ENCODE peak calls at places on chromosome 4, in ten cellular contexts. N is DMS153; Y is NCI-H345; A is iPS-NIHi11; U is RWPE1; J is stimulated activated CD8-positive, alpha-beta memory T cell treated with anti-CD3 and anti-CD28 coated beads, Interleukin-15, amount 100 ng/mL, for 24 hours; G is activated CD8-positive, alpha-beta memory T cell treated with anti-CD3 and anti-CD28 coated beads, Interleukin-2, amount 10 ng/mL, durations not matched to agents 7 days and 5 days; V is effector memory CD8-positive, alpha-beta T cell; Z is T-helper 9 cell; L is ELF-1. B is an unnamed sample.

GRCh38 chr4:80184791-80185756 is 12.2 kb upstream of the PRDM8 start:
- DNase-seq in N (no peak), Z (no peak), J (no peak), Y (no peak), L (no peak), V (no peak), A (no peak), U (no peak), G (peak; percentile 66), B (no peak)

GRCh38 chr4:94491322-94491721 is 39.6 kb downstream of the PDLIM5 start:
- DNase-seq in Y (no peak), U (peak; percentile 44), G (no peak), L (no peak), N (no peak), J (no peak), A (no peak), V (no peak), Z (no peak), B (no peak)

GRCh38 chr4:150874386-150875226 is 140.5 kb downstream of the LRBA start:
- DNase-seq in L (no peak), G (no peak), J (no peak), Z (no peak), Y (no peak), V (no peak), N (no peak), U (no peak), A (no peak), B (peak; percentile 14)

GRCh38 chr4:160193787-160194186 is 1090.9 kb downstream of the RAPGEF2 start:
- DNase-seq in V (no peak), G (no peak), N (no peak), A (no peak), Z (no peak), L (no peak), Y (no peak), U (no peak), J (no peak), B (no peak)

GRCh38 chr4:80077639-80078038 is 4.6 kb upstream of the ANTXR2 start:
- DNase-seq in G (no peak), V (no peak), U (peak; percentile 63), L (no peak), N (no peak), Y (no peak), Z (no peak), J (no peak), A (no peak), B (no peak)

GRCh38 chr4:112270643-112271484 is 14.8 kb downstream of the TIFA start:
- DNase-seq in L (no peak), A (no peak), J (no peak), N (no peak), V (no peak), G (no peak), Z (no peak), U (no peak), Y (no peak), B (no peak)

GRCh38 chr4:140995058-140995457 is 138.2 kb downstream of the RNF150 start:
- DNase-seq in Z (no peak), J (no peak), A (no peak), G (no peak), U (no peak), Y (no peak), L (no peak), V (no peak), N (no peak), B (no peak)

GRCh38 chr4:17166954-17167353 is 268.5 kb upstream of the LDB2 start:
- DNase-seq in Y (no peak), J (no peak), L (no peak), A (no peak), N (no peak), G (no peak), U (no peak), Z (no peak), V (no peak), B (peak; percentile 27)

GRCh38 chr4:25943312-25943711 is 29.3 kb downstream of the SMIM20 start:
- DNase-seq in G (no peak), V (no peak), J (no peak), L (no peak), Z (no peak), N (no peak), Y (no peak), A (no peak), U (no peak), B (no peak)

GRCh38 chr4:138521809-138522208 is 279.7 kb upstream of the SLC7A11 start:
- DNase-seq in J (no peak), V (no peak), Z (no peak), L (no peak), U (no peak), Y (no peak), A (no peak), G (no peak), N (no peak), B (no peak)

GRCh38 chr4:76305033-76305687 is 1.4 kb upstream of the STBD1 start:
- DNase-seq in Z (no peak), U (no peak), J (no peak), G (peak; percentile 82), Y (no peak), V (no peak), N (no peak), L (no peak), A (no peak), B (no peak)

B was measured in hypothalamus.